ENCODE peak calls at places on chromosome 13, in ten cellular contexts. One of them, this sample, is unnamed.

GRCh38 chr13:31947105-31947504 is 84.5 kb upstream of the FRY start:
- DNase-seq in fibroblast of lung: no peak
- DNase-seq in suprapubic skin: no peak
- DNase-seq in ovary: no peak
- DNase-seq in keratinocyte: no peak
- DNase-seq in neural progenitor cell: peak; percentile 16
- DNase-seq in tibial artery: no peak
- DNase-seq in thyroid gland: no peak
- DNase-seq in upper lobe of right lung: no peak
- DNase-seq in left lung: no peak
- DNase-seq in this sample: no peak

GRCh38 chr13:23567792-23568480 is 2.3 kb upstream of the TNFRSF19 start:
- DNase-seq in neural progenitor cell: peak; percentile 90
- DNase-seq in upper lobe of right lung: no peak
- DNase-seq in thyroid gland: no peak
- DNase-seq in keratinocyte: no peak
- DNase-seq in left lung: no peak
- DNase-seq in ovary: no peak
- DNase-seq in fibroblast of lung: peak; percentile 12
- DNase-seq in tibial artery: no peak
- DNase-seq in suprapubic skin: no peak
- DNase-seq in this sample: no peak

GRCh38 chr13:101612736-101613135 is 160.3 kb downstream of the ITGBL1 start:
- DNase-seq in fibroblast of lung: no peak
- DNase-seq in keratinocyte: no peak
- DNase-seq in ovary: no peak
- DNase-seq in left lung: no peak
- DNase-seq in thyroid gland: peak; percentile 20
- DNase-seq in tibial artery: no peak
- DNase-seq in upper lobe of right lung: no peak
- DNase-seq in neural progenitor cell: no peak
- DNase-seq in suprapubic skin: no peak
- DNase-seq in this sample: peak; percentile 6

GRCh38 chr13:112174476-112175110 is 107.6 kb downstream of the SOX1 start:
- DNase-seq in tibial artery: no peak
- DNase-seq in ovary: no peak
- DNase-seq in fibroblast of lung: no peak
- DNase-seq in left lung: no peak
- DNase-seq in suprapubic skin: no peak
- DNase-seq in keratinocyte: no peak
- DNase-seq in thyroid gland: no peak
- DNase-seq in upper lobe of right lung: no peak
- DNase-seq in neural progenitor cell: no peak
- DNase-seq in this sample: no peak

GRCh38 chr13:47268270-47268669 is 371.4 kb upstream of the HTR2A start:
- DNase-seq in suprapubic skin: no peak
- DNase-seq in neural progenitor cell: no peak
- DNase-seq in tibial artery: no peak
- DNase-seq in ovary: no peak
- DNase-seq in left lung: no peak
- DNase-seq in upper lobe of right lung: no peak
- DNase-seq in fibroblast of lung: no peak
- DNase-seq in keratinocyte: no peak
- DNase-seq in thyroid gland: no peak
- DNase-seq in this sample: no peak

GRCh38 chr13:110607675-110608224 is 7.6 kb upstream of the NAXD start:
- DNase-seq in tibial artery: no peak
- DNase-seq in left lung: no peak
- DNase-seq in upper lobe of right lung: no peak
- DNase-seq in ovary: no peak
- DNase-seq in keratinocyte: no peak
- DNase-seq in suprapubic skin: no peak
- DNase-seq in fibroblast of lung: no peak
- DNase-seq in neural progenitor cell: no peak
- DNase-seq in thyroid gland: no peak
- DNase-seq in this sample: no peak

GRCh38 chr13:27450921-27451461 is 627 bp upstream of the MTIF3 start:
- DNase-seq in ovary: peak; percentile 67
- DNase-seq in fibroblast of lung: peak; percentile 66
- DNase-seq in upper lobe of right lung: peak; percentile 82
- DNase-seq in suprapubic skin: peak; percentile 80
- DNase-seq in tibial artery: peak; percentile 71
- DNase-seq in thyroid gland: peak; percentile 54
- DNase-seq in left lung: peak; percentile 84
- DNase-seq in keratinocyte: peak; percentile 11
- DNase-seq in neural progenitor cell: peak; percentile 58
- DNase-seq in this sample: peak; percentile 29

GRCh38 chr13:33235564-33235963 is 50.0 kb downstream of the STARD13 start:
- DNase-seq in tibial artery: no peak
- DNase-seq in neural progenitor cell: no peak
- DNase-seq in fibroblast of lung: peak; percentile 38
- DNase-seq in keratinocyte: no peak
- DNase-seq in upper lobe of right lung: no peak
- DNase-seq in suprapubic skin: no peak
- DNase-seq in thyroid gland: no peak
- DNase-seq in left lung: no peak
- DNase-seq in ovary: no peak
- DNase-seq in this sample: no peak

GRCh38 chr13:26024558-26024957 is 27.3 kb downstream of the SHISA2 start:
- DNase-seq in upper lobe of right lung: no peak
- DNase-seq in left lung: no peak
- DNase-seq in keratinocyte: no peak
- DNase-seq in ovary: no peak
- DNase-seq in tibial artery: no peak
- DNase-seq in fibroblast of lung: peak; percentile 63
- DNase-seq in thyroid gland: peak; percentile 72
- DNase-seq in suprapubic skin: no peak
- DNase-seq in neural progenitor cell: peak; percentile 49
- DNase-seq in this sample: peak; percentile 48

GRCh38 chr13:67372868-67373464 is 142.8 kb upstream of the PCDH9 start:
- DNase-seq in thyroid gland: no peak
- DNase-seq in upper lobe of right lung: no peak
- DNase-seq in fibroblast of lung: no peak
- DNase-seq in left lung: no peak
- DNase-seq in neural progenitor cell: no peak
- DNase-seq in tibial artery: no peak
- DNase-seq in ovary: no peak
- DNase-seq in keratinocyte: no peak
- DNase-seq in suprapubic skin: no peak
- DNase-seq in this sample: no peak

GRCh38 chr13:50365683-50366391 is 350.6 kb downstream of the KCNRG start:
- DNase-seq in fibroblast of lung: peak; percentile 13
- DNase-seq in ovary: no peak
- DNase-seq in suprapubic skin: no peak
- DNase-seq in left lung: no peak
- DNase-seq in neural progenitor cell: no peak
- DNase-seq in upper lobe of right lung: no peak
- DNase-seq in tibial artery: no peak
- DNase-seq in thyroid gland: peak; percentile 75
- DNase-seq in keratinocyte: no peak
- DNase-seq in this sample: no peak

GRCh38 chr13:34816543-34816942 is 125.5 kb upstream of the NBEA start:
- DNase-seq in thyroid gland: no peak
- DNase-seq in keratinocyte: no peak
- DNase-seq in left lung: no peak
- DNase-seq in suprapubic skin: no peak
- DNase-seq in ovary: no peak
- DNase-seq in tibial artery: no peak
- DNase-seq in upper lobe of right lung: no peak
- DNase-seq in fibroblast of lung: peak; percentile 73
- DNase-seq in neural progenitor cell: no peak
- DNase-seq in this sample: no peak

DNA sequence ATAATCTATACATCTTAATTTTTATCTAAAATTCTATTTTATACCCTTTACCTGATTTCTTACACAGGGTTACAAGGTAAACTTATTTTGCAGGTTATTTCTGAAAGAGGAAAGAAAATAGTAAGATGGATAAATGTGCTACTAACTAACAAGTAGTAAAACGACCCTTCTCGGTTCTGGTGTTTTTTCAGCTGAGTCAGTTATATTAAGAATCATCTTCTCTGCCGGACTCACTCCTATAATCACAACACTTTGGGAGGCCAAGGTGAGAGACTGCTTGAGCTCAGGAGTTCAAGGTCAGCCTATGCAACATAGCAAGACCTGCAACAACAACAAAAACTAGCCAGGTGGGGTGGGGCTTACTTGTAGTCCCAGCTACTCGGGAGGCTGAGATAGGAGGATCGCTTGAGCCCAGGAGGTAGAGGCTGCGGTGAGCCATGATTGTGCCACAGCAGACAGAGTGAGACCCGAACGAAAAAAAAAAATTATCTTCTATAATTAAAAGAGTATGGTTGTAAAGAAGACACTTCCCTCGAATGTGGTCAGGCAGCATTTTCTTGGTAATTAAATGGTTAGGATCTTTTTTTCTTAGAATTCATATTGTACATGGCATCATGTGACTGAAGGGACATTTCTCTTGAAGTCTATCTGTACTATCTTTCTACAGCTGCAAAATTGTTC is 27.9 kb upstream of the RCBTB2 start:
- DNase-seq in keratinocyte: no peak
- DNase-seq in tibial artery: no peak
- DNase-seq in upper lobe of right lung: no peak
- DNase-seq in neural progenitor cell: no peak
- DNase-seq in suprapubic skin: no peak
- DNase-seq in thyroid gland: no peak
- DNase-seq in fibroblast of lung: no peak
- DNase-seq in ovary: no peak
- DNase-seq in left lung: no peak
- DNase-seq in this sample: no peak
- H3K4me3 ChIP-seq in keratinocyte: no peak overlapping the region
- H3K4me3 ChIP-seq in tibial artery: no peak overlapping the region
- H3K4me3 ChIP-seq in upper lobe of right lung: no peak overlapping the region
- H3K4me3 ChIP-seq in neural progenitor cell: no peak overlapping the region
- H3K4me3 ChIP-seq in suprapubic skin: no peak overlapping the region
- H3K4me3 ChIP-seq in thyroid gland: no peak overlapping the region
- H3K4me3 ChIP-seq in fibroblast of lung: no peak overlapping the region
- H3K4me3 ChIP-seq in ovary: no peak overlapping the region
- H3K4me3 ChIP-seq in left lung: no peak overlapping the region
- H3K4me3 ChIP-seq in this sample: no peak overlapping the region

DNA sequence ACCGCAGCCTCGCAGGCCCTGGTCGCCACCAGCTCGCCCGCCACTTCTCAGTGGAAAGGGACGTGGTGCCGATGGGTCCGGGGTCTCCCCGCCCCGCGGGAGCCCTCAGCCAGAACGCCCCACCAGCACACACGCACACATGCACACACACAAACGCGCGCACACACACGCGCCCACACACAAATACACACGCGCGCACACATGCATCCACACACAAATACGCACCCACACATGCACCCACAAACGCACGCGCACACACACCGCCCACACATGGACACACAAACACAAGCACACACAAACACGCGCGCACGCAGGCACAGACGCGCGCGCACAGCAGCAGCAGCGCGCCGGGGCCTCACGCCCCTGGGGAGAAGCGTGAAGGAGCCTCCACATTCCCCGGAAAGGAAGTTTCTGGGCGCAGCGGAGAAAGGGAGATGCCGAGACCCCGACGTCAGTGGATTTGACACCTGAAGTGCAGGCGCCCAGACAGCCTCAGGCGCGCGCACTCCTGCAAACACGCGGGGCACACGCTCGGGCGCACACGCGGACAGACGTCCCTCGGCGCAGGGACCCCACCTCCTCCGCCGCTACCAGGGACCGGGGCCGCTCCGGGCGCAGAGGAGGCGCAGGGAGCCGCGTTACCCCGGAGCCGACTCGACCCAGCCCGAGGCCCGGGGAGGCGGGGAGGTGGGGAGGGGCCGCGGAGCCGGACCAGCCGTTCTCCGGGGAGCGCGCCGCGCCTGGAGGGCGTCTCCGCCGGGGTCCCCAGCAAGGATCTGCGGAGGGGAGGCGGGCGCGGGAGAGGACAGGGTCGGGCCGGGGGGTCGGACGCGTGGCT is 623 bp downstream of the RASA3 start:
- DNase-seq in suprapubic skin: no peak
- DNase-seq in keratinocyte: no peak
- DNase-seq in tibial artery: no peak
- DNase-seq in ovary: no peak
- DNase-seq in left lung: peak; percentile 78
- DNase-seq in upper lobe of right lung: no peak
- DNase-seq in neural progenitor cell: peak; percentile 64
- DNase-seq in thyroid gland: peak; percentile 28
- DNase-seq in fibroblast of lung: peak; percentile 59
- DNase-seq in this sample: no peak
- H3K27ac ChIP-seq in suprapubic skin: peak overlapping the region; percentile 83
- H3K27ac ChIP-seq in keratinocyte: no peak overlapping the region
- H3K27ac ChIP-seq in tibial artery: peak overlapping the region; percentile 79
- H3K27ac ChIP-seq in ovary: no peak overlapping the region
- H3K27ac ChIP-seq in left lung: peak overlapping the region; percentile 92
- H3K27ac ChIP-seq in upper lobe of right lung: peak overlapping the region; percentile 81
- H3K27ac ChIP-seq in neural progenitor cell: no peak overlapping the region
- H3K27ac ChIP-seq in thyroid gland: peak overlapping the region; percentile 52
- H3K27ac ChIP-seq in fibroblast of lung: peak overlapping the region; percentile 96
- H3K27ac ChIP-seq in this sample: peak overlapping the region; percentile 48

DNA sequence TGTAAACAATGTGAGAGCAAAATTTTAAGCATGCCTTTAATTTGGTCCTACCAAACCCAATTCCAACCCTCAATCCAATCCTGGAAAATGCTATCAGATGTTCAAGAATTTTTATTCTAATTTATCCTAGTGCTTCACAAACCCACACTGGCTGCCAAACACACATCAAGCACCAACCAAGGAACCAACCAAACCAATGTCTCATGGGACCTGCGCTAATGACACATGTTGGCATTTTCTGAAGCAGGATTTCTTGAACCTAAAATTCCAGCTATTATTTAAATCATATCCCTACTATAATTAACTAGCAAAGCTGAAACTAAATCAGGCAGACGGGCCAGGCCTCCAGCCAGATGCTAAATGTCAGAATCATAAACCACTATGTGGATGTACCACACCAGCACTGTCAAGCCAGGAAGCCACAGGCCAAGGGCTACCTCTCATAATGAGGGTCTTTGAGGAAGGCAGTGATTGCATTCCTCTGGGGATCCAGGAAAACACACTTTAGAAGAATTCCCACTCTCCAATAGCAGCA is 5.8 kb downstream of the LATS2 start:
- DNase-seq in neural progenitor cell: no peak
- DNase-seq in keratinocyte: no peak
- DNase-seq in ovary: no peak
- DNase-seq in left lung: no peak
- DNase-seq in upper lobe of right lung: no peak
- DNase-seq in fibroblast of lung: no peak
- DNase-seq in tibial artery: no peak
- DNase-seq in suprapubic skin: no peak
- DNase-seq in thyroid gland: no peak
- DNase-seq in this sample: no peak
- H3K4me1 ChIP-seq in neural progenitor cell: peaks cover 23% of the 10 kb centered on the region
- H3K4me1 ChIP-seq in keratinocyte: peaks cover 16% of the 10 kb centered on the region
- H3K4me1 ChIP-seq in ovary: peaks cover 15% of the 10 kb centered on the region
- H3K4me1 ChIP-seq in left lung: peaks cover 20% of the 10 kb centered on the region
- H3K4me1 ChIP-seq in upper lobe of right lung: peaks cover 47% of the 10 kb centered on the region
- H3K4me1 ChIP-seq in fibroblast of lung: peaks cover 6% of the 10 kb centered on the region
- H3K4me1 ChIP-seq in tibial artery: peaks cover 49% of the 10 kb centered on the region
- H3K4me1 ChIP-seq in suprapubic skin: peaks cover 30% of the 10 kb centered on the region
- H3K4me1 ChIP-seq in thyroid gland: peaks cover 79% of the 10 kb centered on the region
- H3K4me1 ChIP-seq in this sample: peaks cover 10% of the 10 kb centered on the region

DNA sequence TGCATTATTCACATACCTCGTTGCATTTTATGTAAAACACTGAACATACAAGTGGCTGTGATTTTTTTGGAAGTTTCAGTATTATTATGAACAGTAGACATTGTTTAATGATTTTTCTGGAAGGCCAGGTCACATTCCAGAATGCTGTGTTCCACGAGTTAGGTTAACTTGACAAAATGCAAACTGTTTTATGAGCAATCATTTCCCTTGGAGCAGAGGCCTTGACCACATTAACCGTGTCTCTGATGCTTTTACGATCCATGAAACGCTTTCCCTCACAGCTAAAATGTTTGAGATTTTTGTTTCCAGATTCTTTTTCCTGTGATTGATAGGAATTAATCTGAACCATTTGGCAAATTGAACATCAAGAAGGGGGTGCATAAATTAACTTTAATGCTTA is 57.8 kb downstream of the MBNL2 start:
- DNase-seq in suprapubic skin: no peak
- DNase-seq in upper lobe of right lung: no peak
- DNase-seq in tibial artery: no peak
- DNase-seq in thyroid gland: no peak
- DNase-seq in ovary: no peak
- DNase-seq in fibroblast of lung: peak; percentile 94
- DNase-seq in keratinocyte: no peak
- DNase-seq in left lung: no peak
- DNase-seq in neural progenitor cell: no peak
- DNase-seq in this sample: no peak
- H3K4me3 ChIP-seq in suprapubic skin: no peak overlapping the region
- H3K4me3 ChIP-seq in upper lobe of right lung: no peak overlapping the region
- H3K4me3 ChIP-seq in tibial artery: no peak overlapping the region
- H3K4me3 ChIP-seq in thyroid gland: no peak overlapping the region
- H3K4me3 ChIP-seq in ovary: no peak overlapping the region
- H3K4me3 ChIP-seq in fibroblast of lung: no peak overlapping the region
- H3K4me3 ChIP-seq in keratinocyte: no peak overlapping the region
- H3K4me3 ChIP-seq in left lung: no peak overlapping the region
- H3K4me3 ChIP-seq in neural progenitor cell: no peak overlapping the region
- H3K4me3 ChIP-seq in this sample: no peak overlapping the region

This sample was measured in SJCRH30.